ENCODE peak calls at places on chromosome 17, in six cellular contexts. V is left ventricle myocardium inferior, S is iPS DF 6.9, U is GM12865, R is IMR-90, F is Peyer's patch. L is an unnamed sample.

GRCh38 chr17:19288453-19288852 is 51.3 kb downstream of the EPN2 start:
- DNase-seq in V (no peak), S (peak), U (no peak), R (no peak), F (no peak), L (no peak)

GRCh38 chr17:77961741-77962140 is 3.2 kb downstream of the TNRC6C start:
- DNase-seq in V (no peak), S (no peak), U (no peak), R (peak), F (no peak), L (no peak)

GRCh38 chr17:80025140-80025539 is 10.5 kb downstream of the TBC1D16 start:
- DNase-seq in V (no peak), S (no peak), U (no peak), R (no peak), F (no peak), L (no peak)

GRCh38 chr17:11618861-11619566 is 20.7 kb downstream of the DNAH9 start:
- DNase-seq in V (no peak), S (no peak), U (peak), R (no peak), F (peak), L (no peak)

GRCh38 chr17:45009676-45010467 is 41.6 kb downstream of the DCAKD start:
- DNase-seq in V (no peak), S (no peak), U (no peak), R (no peak), F (no peak), L (no peak)

GRCh38 chr17:78915872-78916632 is 9.1 kb downstream of the TIMP2 start:
- DNase-seq in V (peak), S (no peak), U (no peak), R (no peak), F (peak), L (no peak)

GRCh38 chr17:2094891-2095535 is 40.1 kb downstream of the HIC1 start:
- DNase-seq in V (peak), S (no peak), U (peak), R (peak), F (no peak), L (no peak)

GRCh38 chr17:80959330-80960036 is 32.2 kb upstream of the CHMP6 start:
- DNase-seq in V (peak), S (no peak), U (no peak), R (peak), F (no peak), L (peak)

GRCh38 chr17:77802811-77803220 is 155.7 kb upstream of the TNRC6C start:
- DNase-seq in V (no peak), S (no peak), U (no peak), R (peak), F (peak), L (no peak)

GRCh38 chr17:12365805-12366204 is 299.9 kb upstream of the MYOCD start:
- DNase-seq in V (no peak), S (no peak), U (no peak), R (peak), F (no peak), L (peak)

DNA sequence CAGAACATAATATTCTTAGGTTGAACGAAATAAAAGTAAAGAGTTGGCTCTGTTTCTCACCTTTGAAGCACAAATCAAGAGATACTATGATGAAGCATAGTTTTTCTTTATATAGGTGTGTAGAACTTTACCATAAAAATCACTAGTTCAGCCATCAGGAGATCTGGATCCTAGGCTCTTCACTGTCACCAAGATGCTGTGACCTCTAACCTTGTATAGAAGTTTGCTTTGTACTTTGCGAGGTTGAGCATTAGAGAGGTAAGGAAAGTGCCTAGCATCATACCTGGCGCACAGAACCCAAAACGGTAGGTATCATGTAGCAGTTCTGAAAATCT is 553 bp upstream of the CDC6 start:
- DNase-seq in V (no peak), S (no peak), U (no peak), R (no peak), F (no peak), L (no peak)
- H3K4me3 ChIP-seq in V (peak), S (no peak), U (no peak), R (peak), F (no peak), L (no peak)

GRCh38 chr17:72702998-72703397 is 389.5 kb downstream of the SLC39A11 start:
- DNase-seq in V (no peak), S (no peak), U (no peak), R (peak), F (no peak), L (peak)

GRCh38 chr17:72699566-72699965 is 392.9 kb downstream of the SLC39A11 start:
- DNase-seq in V (no peak), S (no peak), U (no peak), R (peak), F (no peak), L (no peak)

GRCh38 chr17:72700226-72700625 is 392.3 kb downstream of the SLC39A11 start:
- DNase-seq in V (no peak), S (no peak), U (no peak), R (no peak), F (no peak), L (no peak)

GRCh38 chr17:72705905-72706395 is 386.5 kb downstream of the SLC39A11 start:
- DNase-seq in V (no peak), S (no peak), U (peak), R (no peak), F (no peak), L (no peak)

DNA sequence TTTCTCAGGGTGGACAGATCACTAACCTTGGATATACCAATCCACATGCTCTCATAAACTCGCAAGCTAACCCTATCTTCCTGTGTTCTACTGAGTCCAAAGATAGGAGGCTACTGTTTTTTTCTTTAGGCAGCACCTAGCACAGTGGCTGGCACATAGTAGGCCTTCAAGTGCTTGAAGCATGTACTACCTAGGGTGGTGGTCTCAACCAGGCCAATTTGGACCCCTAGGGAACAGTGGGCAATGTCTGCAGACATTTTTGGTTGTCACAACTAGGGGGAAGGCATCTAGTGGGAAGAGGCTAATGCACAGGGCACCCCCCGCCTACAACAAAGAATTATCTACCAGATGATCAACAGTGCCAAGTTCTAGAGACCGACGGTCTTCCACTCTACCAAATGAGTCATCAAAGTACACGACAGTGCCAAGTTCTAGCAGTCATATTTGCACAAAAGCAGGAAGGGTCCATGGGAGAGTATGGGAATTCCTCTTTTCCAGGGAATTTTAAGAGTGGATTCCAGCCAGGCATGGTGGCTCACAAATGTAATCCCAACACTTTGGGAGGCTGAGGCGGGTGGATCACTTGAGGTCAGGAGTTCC is 390.3 kb downstream of the SLC39A11 start:
- DNase-seq in V (no peak), S (no peak), U (no peak), R (peak), F (no peak), L (no peak)
- H3K4me3 ChIP-seq in V (no peak), S (no peak), U (no peak), R (no peak), F (no peak), L (no peak)

GRCh38 chr17:29133146-29133713 is 47.0 kb downstream of the MYO18A start:
- DNase-seq in V (peak), S (no peak), U (no peak), R (peak), F (peak), L (no peak)

GRCh38 chr17:29126268-29126923 is 53.8 kb downstream of the MYO18A start:
- DNase-seq in V (no peak), S (no peak), U (no peak), R (no peak), F (peak), L (no peak)

GRCh38 chr17:29127840-29128239 is 52.4 kb downstream of the MYO18A start:
- DNase-seq in V (no peak), S (no peak), U (no peak), R (no peak), F (peak), L (no peak)

GRCh38 chr17:29131814-29132682 is 48.1 kb downstream of the MYO18A start:
- DNase-seq in V (no peak), S (no peak), U (no peak), R (peak), F (peak), L (peak)

GRCh38 chr17:29129731-29130130 is 50.5 kb downstream of the MYO18A start:
- DNase-seq in V (no peak), S (no peak), U (no peak), R (no peak), F (no peak), L (no peak)
- H3K4me3 ChIP-seq in V (no peak), S (no peak), U (no peak), R (no peak), F (no peak), L (no peak)

DNA sequence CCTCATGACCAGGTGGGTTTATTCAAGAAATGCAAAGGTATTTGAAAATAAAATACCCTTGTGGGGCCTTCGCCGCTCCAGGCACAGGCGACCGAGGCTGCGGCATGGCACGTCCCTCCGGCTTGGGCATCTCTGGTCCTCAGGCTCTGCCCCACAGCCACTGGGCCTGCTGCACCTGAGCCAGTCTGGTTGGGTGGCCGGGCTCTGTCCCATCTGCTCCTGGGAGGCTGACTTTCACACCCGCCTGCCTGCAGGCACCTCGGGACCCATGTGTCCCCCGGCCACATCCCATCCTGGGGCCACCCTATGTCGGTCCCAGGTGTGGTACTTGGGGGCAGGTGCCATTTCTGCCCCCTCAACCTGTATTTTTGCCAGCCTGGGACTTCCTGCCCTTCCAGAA is 20.9 kb downstream of the OSBPL7 start:
- DNase-seq in V (no peak), S (no peak), U (no peak), R (no peak), F (no peak), L (no peak)
- H3K4me3 ChIP-seq in V (no peak), S (no peak), U (no peak), R (no peak), F (no peak), L (no peak)

GRCh38 chr17:7176870-7177209 is 2.3 kb downstream of the ASGR1 start:
- DNase-seq in V (no peak), S (no peak), U (no peak), R (no peak), F (no peak), L (no peak)

GRCh38 chr17:7175363-7175733 is 3.8 kb downstream of the ASGR1 start:
- DNase-seq in V (no peak), S (no peak), U (no peak), R (no peak), F (no peak), L (no peak)

GRCh38 chr17:7173687-7174602 is 5.2 kb downstream of the ASGR1 start:
- DNase-seq in V (peak), S (peak), U (no peak), R (no peak), F (no peak), L (no peak)

GRCh38 chr17:7176107-7176851 is 2.9 kb downstream of the ASGR1 start:
- DNase-seq in V (no peak), S (no peak), U (no peak), R (no peak), F (no peak), L (no peak)

GRCh38 chr17:7174603-7175362 is 4.4 kb downstream of the ASGR1 start:
- DNase-seq in V (no peak), S (no peak), U (no peak), R (no peak), F (no peak), L (no peak)
- H3K4me3 ChIP-seq in V (peak), S (no peak), U (no peak), R (no peak), F (no peak), L (no peak)

DNA sequence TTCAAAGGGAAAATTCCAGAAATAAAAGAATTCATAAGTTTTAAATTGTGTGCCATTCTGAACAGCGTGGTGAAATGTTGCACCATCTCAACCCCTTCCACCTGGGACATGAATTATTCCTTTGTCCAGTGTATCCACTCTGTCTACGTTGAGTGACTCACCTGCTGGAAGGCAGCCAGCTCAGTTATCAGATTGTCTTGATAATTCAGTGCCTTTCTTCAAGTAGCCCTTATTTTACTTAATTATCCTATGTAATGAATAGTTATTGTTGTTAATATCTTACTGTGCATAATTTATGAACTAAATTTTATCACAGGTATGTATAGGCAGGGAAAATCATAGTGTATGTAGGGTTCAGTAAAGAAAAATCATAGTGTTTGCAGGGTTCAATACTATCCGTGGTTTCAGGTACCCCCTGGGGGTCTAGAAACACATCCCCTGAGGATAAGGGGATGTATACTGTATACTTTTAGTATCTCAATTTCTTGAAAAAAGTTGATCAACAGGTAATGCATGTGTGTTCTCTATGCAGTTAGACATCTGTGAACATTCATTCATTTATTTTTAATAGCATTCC is 7.7 kb upstream of the PCTP start:
- DNase-seq in V (no peak), S (no peak), U (peak), R (no peak), F (peak), L (no peak)
- H3K4me3 ChIP-seq in V (no peak), S (no peak), U (no peak), R (no peak), F (no peak), L (no peak)